ENCODE peak calls at places on chromosomes 5 and 9, in seven cellular contexts. One of them, this sample, is unnamed.

GRCh38 chr5:36029914-36030313 is 36.8 kb downstream of the UGT3A2 start:
- DNase-seq in MM.1S: no peak
- DNase-seq in mammary epithelial cell: no peak
- DNase-seq in uterus: no peak
- DNase-seq in astrocyte: no peak
- DNase-seq in CD8-positive, alpha-beta T cell: no peak
- DNase-seq in A549: no peak
- DNase-seq in this sample: no peak

GRCh38 chr9:134514503-134514902 is 127.1 kb upstream of the COL5A1 start:
- DNase-seq in MM.1S: no peak
- DNase-seq in mammary epithelial cell: no peak
- DNase-seq in uterus: no peak
- DNase-seq in astrocyte: no peak
- DNase-seq in CD8-positive, alpha-beta T cell: no peak
- DNase-seq in A549: no peak
- DNase-seq in this sample: no peak

GRCh38 chr9:109297899-109298298 is 23.0 kb downstream of the EPB41L4B start:
- DNase-seq in MM.1S: no peak
- DNase-seq in mammary epithelial cell: peak; percentile 97
- DNase-seq in uterus: no peak
- DNase-seq in astrocyte: peak; percentile 97
- DNase-seq in CD8-positive, alpha-beta T cell: no peak
- DNase-seq in A549: no peak
- DNase-seq in this sample: no peak

GRCh38 chr5:73763300-73764032 is 137.5 kb downstream of the ARHGEF28 start:
- DNase-seq in MM.1S: no peak
- DNase-seq in mammary epithelial cell: no peak
- DNase-seq in uterus: no peak
- DNase-seq in astrocyte: no peak
- DNase-seq in CD8-positive, alpha-beta T cell: no peak
- DNase-seq in A549: no peak
- DNase-seq in this sample: peak; percentile 83

GRCh38 chr9:16768816-16769215 is 101.7 kb downstream of the BNC2 start:
- DNase-seq in MM.1S: no peak
- DNase-seq in mammary epithelial cell: no peak
- DNase-seq in uterus: no peak
- DNase-seq in astrocyte: no peak
- DNase-seq in CD8-positive, alpha-beta T cell: no peak
- DNase-seq in A549: no peak
- DNase-seq in this sample: no peak

GRCh38 chr9:7145361-7146069 is 387.7 kb downstream of the KDM4C start:
- DNase-seq in MM.1S: no peak
- DNase-seq in mammary epithelial cell: no peak
- DNase-seq in uterus: no peak
- DNase-seq in astrocyte: no peak
- DNase-seq in CD8-positive, alpha-beta T cell: no peak
- DNase-seq in A549: no peak
- DNase-seq in this sample: no peak

GRCh38 chr9:135204177-135204576 is 116.7 kb downstream of the OLFM1 start:
- DNase-seq in MM.1S: no peak
- DNase-seq in mammary epithelial cell: no peak
- DNase-seq in uterus: no peak
- DNase-seq in astrocyte: no peak
- DNase-seq in CD8-positive, alpha-beta T cell: no peak
- DNase-seq in A549: no peak
- DNase-seq in this sample: no peak

GRCh38 chr5:181197326-181197951 is 7.6 kb downstream of the TRIM7 start:
- DNase-seq in MM.1S: no peak
- DNase-seq in mammary epithelial cell: no peak
- DNase-seq in uterus: no peak
- DNase-seq in astrocyte: no peak
- DNase-seq in CD8-positive, alpha-beta T cell: no peak
- DNase-seq in A549: no peak
- DNase-seq in this sample: no peak

GRCh38 chr5:54329731-54330709 is 19.6 kb upstream of the ARL15 start:
- DNase-seq in MM.1S: no peak
- DNase-seq in mammary epithelial cell: peak; percentile 93
- DNase-seq in uterus: no peak
- DNase-seq in astrocyte: peak; percentile 99
- DNase-seq in CD8-positive, alpha-beta T cell: no peak
- DNase-seq in A549: no peak
- DNase-seq in this sample: no peak

GRCh38 chr9:33161589-33162132 is 5.5 kb downstream of the B4GALT1 start:
- DNase-seq in MM.1S: no peak
- DNase-seq in mammary epithelial cell: peak; percentile 78
- DNase-seq in uterus: no peak
- DNase-seq in astrocyte: no peak
- DNase-seq in CD8-positive, alpha-beta T cell: no peak
- DNase-seq in A549: no peak
- DNase-seq in this sample: no peak

GRCh38 chr9:17134396-17134842 is 421 bp upstream of the CNTLN start:
- DNase-seq in MM.1S: no peak
- DNase-seq in mammary epithelial cell: peak; percentile 28
- DNase-seq in uterus: peak; percentile 59
- DNase-seq in astrocyte: peak; percentile 41
- DNase-seq in CD8-positive, alpha-beta T cell: no peak
- DNase-seq in A549: no peak
- DNase-seq in this sample: no peak

GRCh38 chr9:96139592-96140251 is 162.3 kb downstream of the HSD17B3 start:
- DNase-seq in MM.1S: no peak
- DNase-seq in mammary epithelial cell: peak; percentile 5
- DNase-seq in uterus: peak; percentile 32
- DNase-seq in astrocyte: peak; percentile 84
- DNase-seq in CD8-positive, alpha-beta T cell: no peak
- DNase-seq in A549: no peak
- DNase-seq in this sample: peak; percentile 61

GRCh38 chr9:133768371-133768858 is 30.3 kb upstream of the SARDH start:
- DNase-seq in MM.1S: no peak
- DNase-seq in mammary epithelial cell: no peak
- DNase-seq in uterus: no peak
- DNase-seq in astrocyte: no peak
- DNase-seq in CD8-positive, alpha-beta T cell: no peak
- DNase-seq in A549: no peak
- DNase-seq in this sample: peak; percentile 8

GRCh38 chr9:87973791-87974292 is 491 bp downstream of the CDK20 start:
- DNase-seq in MM.1S: no peak
- DNase-seq in mammary epithelial cell: peak; percentile 6
- DNase-seq in uterus: no peak
- DNase-seq in astrocyte: no peak
- DNase-seq in CD8-positive, alpha-beta T cell: no peak
- DNase-seq in A549: no peak
- DNase-seq in this sample: no peak

GRCh38 chr9:109329274-109330258 is 8.7 kb upstream of the EPB41L4B start:
- DNase-seq in MM.1S: no peak
- DNase-seq in mammary epithelial cell: peak; percentile 96
- DNase-seq in uterus: no peak
- DNase-seq in astrocyte: peak; percentile 78
- DNase-seq in CD8-positive, alpha-beta T cell: no peak
- DNase-seq in A549: no peak
- DNase-seq in this sample: peak; percentile 88

GRCh38 chr9:133369419-133369818 is 6.4 kb downstream of the SURF4 start:
- DNase-seq in MM.1S: no peak
- DNase-seq in mammary epithelial cell: no peak
- DNase-seq in uterus: no peak
- DNase-seq in astrocyte: no peak
- DNase-seq in CD8-positive, alpha-beta T cell: no peak
- DNase-seq in A549: no peak
- DNase-seq in this sample: no peak

GRCh38 chr5:163293836-163294235 is 143.6 kb upstream of the CCNG1 start:
- DNase-seq in MM.1S: no peak
- DNase-seq in mammary epithelial cell: no peak
- DNase-seq in uterus: no peak
- DNase-seq in astrocyte: no peak
- DNase-seq in CD8-positive, alpha-beta T cell: no peak
- DNase-seq in A549: no peak
- DNase-seq in this sample: no peak

GRCh38 chr9:130215341-130216119 is 43.3 kb downstream of the NCS1 start:
- DNase-seq in MM.1S: no peak
- DNase-seq in mammary epithelial cell: peak; percentile 35
- DNase-seq in uterus: peak; percentile 68
- DNase-seq in astrocyte: peak; percentile 70
- DNase-seq in CD8-positive, alpha-beta T cell: no peak
- DNase-seq in A549: no peak
- DNase-seq in this sample: no peak

GRCh38 chr5:103422756-103423155 is 139.8 kb downstream of the NUDT12 start:
- DNase-seq in MM.1S: no peak
- DNase-seq in mammary epithelial cell: no peak
- DNase-seq in uterus: no peak
- DNase-seq in astrocyte: no peak
- DNase-seq in CD8-positive, alpha-beta T cell: no peak
- DNase-seq in A549: no peak
- DNase-seq in this sample: no peak

GRCh38 chr9:124300312-124300711 is 42.6 kb downstream of the NEK6 start:
- DNase-seq in MM.1S: no peak
- DNase-seq in mammary epithelial cell: no peak
- DNase-seq in uterus: no peak
- DNase-seq in astrocyte: no peak
- DNase-seq in CD8-positive, alpha-beta T cell: no peak
- DNase-seq in A549: no peak
- DNase-seq in this sample: no peak

GRCh38 chr9:113526231-113526746 is 62.8 kb downstream of the RGS3 start:
- DNase-seq in MM.1S: no peak
- DNase-seq in mammary epithelial cell: no peak
- DNase-seq in uterus: no peak
- DNase-seq in astrocyte: no peak
- DNase-seq in CD8-positive, alpha-beta T cell: no peak
- DNase-seq in A549: no peak
- DNase-seq in this sample: no peak

GRCh38 chr9:134390537-134390936 is 64.3 kb downstream of the RXRA start:
- DNase-seq in MM.1S: no peak
- DNase-seq in mammary epithelial cell: no peak
- DNase-seq in uterus: no peak
- DNase-seq in astrocyte: no peak
- DNase-seq in CD8-positive, alpha-beta T cell: peak; percentile 76
- DNase-seq in A549: no peak
- DNase-seq in this sample: no peak

GRCh38 chr5:130333089-130333488 is 428.8 kb downstream of the CHSY3 start:
- DNase-seq in MM.1S: no peak
- DNase-seq in mammary epithelial cell: peak; percentile 79
- DNase-seq in uterus: no peak
- DNase-seq in astrocyte: peak; percentile 74
- DNase-seq in CD8-positive, alpha-beta T cell: no peak
- DNase-seq in A549: no peak
- DNase-seq in this sample: no peak

GRCh38 chr5:176816791-176817272 is 6.5 kb downstream of the UNC5A start:
- DNase-seq in MM.1S: no peak
- DNase-seq in mammary epithelial cell: no peak
- DNase-seq in uterus: no peak
- DNase-seq in astrocyte: no peak
- DNase-seq in CD8-positive, alpha-beta T cell: no peak
- DNase-seq in A549: no peak
- DNase-seq in this sample: peak; percentile 58

GRCh38 chr5:176152191-176152932 is 85.9 kb upstream of the SIMC1 start:
- DNase-seq in MM.1S: no peak
- DNase-seq in mammary epithelial cell: no peak
- DNase-seq in uterus: no peak
- DNase-seq in astrocyte: peak; percentile 34
- DNase-seq in CD8-positive, alpha-beta T cell: no peak
- DNase-seq in A549: no peak
- DNase-seq in this sample: no peak

GRCh38 chr5:142792012-142792864 is 22.1 kb downstream of the ARHGAP26 start:
- DNase-seq in MM.1S: no peak
- DNase-seq in mammary epithelial cell: no peak
- DNase-seq in uterus: no peak
- DNase-seq in astrocyte: no peak
- DNase-seq in CD8-positive, alpha-beta T cell: no peak
- DNase-seq in A549: no peak
- DNase-seq in this sample: no peak
- TF ChIP-seq CTCF in MM.1S: no peak
- TF ChIP-seq CTCF in mammary epithelial cell: no peak
- TF ChIP-seq CTCF in uterus: no peak
- TF ChIP-seq CTCF in astrocyte: no peak
- TF ChIP-seq CTCF in CD8-positive, alpha-beta T cell: no peak
- TF ChIP-seq CTCF in A549: no peak
- TF ChIP-seq CTCF in this sample: no peak

DNA sequence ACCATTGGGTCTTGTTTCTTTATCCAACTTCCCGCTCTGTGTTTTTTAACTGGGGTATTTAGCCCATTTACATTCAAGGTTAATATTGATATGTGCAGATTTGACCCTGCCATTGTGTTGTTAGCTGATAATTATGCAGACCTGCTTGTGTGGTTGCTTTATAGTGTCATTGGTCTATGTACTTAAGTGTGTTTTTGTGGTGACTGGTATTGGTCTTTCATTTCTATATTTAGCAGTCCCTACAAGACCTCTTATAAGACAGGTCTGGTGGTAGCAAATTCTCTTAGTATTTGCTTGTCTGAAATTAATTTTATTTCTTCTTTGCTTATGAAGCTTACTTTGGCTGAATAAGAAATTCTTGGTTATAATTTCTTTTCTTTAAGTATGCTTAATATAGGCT is 698.1 kb downstream of the DTWD2 start:
- DNase-seq in MM.1S: no peak
- DNase-seq in mammary epithelial cell: no peak
- DNase-seq in uterus: no peak
- DNase-seq in astrocyte: no peak
- DNase-seq in CD8-positive, alpha-beta T cell: no peak
- DNase-seq in A549: no peak
- DNase-seq in this sample: no peak
- H3K9me3 ChIP-seq in MM.1S: no peaks in the 10 kb centered on the region
- H3K9me3 ChIP-seq in mammary epithelial cell: no peaks in the 10 kb centered on the region
- H3K9me3 ChIP-seq in uterus: no peaks in the 10 kb centered on the region
- H3K9me3 ChIP-seq in astrocyte: no peaks in the 10 kb centered on the region
- H3K9me3 ChIP-seq in CD8-positive, alpha-beta T cell: no peaks in the 10 kb centered on the region
- H3K9me3 ChIP-seq in A549: no peaks in the 10 kb centered on the region
- H3K9me3 ChIP-seq in this sample: no peaks in the 10 kb centered on the region

GRCh38 chr5:16618138-16618897 is 1.5 kb upstream of the RETREG1 start:
- DNase-seq in MM.1S: no peak
- DNase-seq in mammary epithelial cell: no peak
- DNase-seq in uterus: no peak
- DNase-seq in astrocyte: no peak
- DNase-seq in CD8-positive, alpha-beta T cell: no peak
- DNase-seq in A549: no peak
- DNase-seq in this sample: no peak

GRCh38 chr5:16619136-16619535 is 2.3 kb upstream of the RETREG1 start:
- DNase-seq in MM.1S: no peak
- DNase-seq in mammary epithelial cell: no peak
- DNase-seq in uterus: no peak
- DNase-seq in astrocyte: no peak
- DNase-seq in CD8-positive, alpha-beta T cell: no peak
- DNase-seq in A549: no peak
- DNase-seq in this sample: no peak

GRCh38 chr5:16615737-16616535 is 861 bp downstream of the RETREG1 start:
- DNase-seq in MM.1S: peak; percentile 13
- DNase-seq in mammary epithelial cell: peak; percentile 22
- DNase-seq in uterus: no peak
- DNase-seq in astrocyte: no peak
- DNase-seq in CD8-positive, alpha-beta T cell: no peak
- DNase-seq in A549: no peak
- DNase-seq in this sample: no peak

GRCh38 chr5:16617272-16617973 is 626 bp upstream of the RETREG1 start:
- DNase-seq in MM.1S: no peak
- DNase-seq in mammary epithelial cell: no peak
- DNase-seq in uterus: no peak
- DNase-seq in astrocyte: no peak
- DNase-seq in CD8-positive, alpha-beta T cell: peak; percentile 66
- DNase-seq in A549: no peak
- DNase-seq in this sample: no peak

GRCh38 chr5:16616536-16617271 is at the start of gene RETREG1:
- DNase-seq in MM.1S: peak; percentile 56
- DNase-seq in mammary epithelial cell: peak; percentile 28
- DNase-seq in uterus: peak; percentile 22
- DNase-seq in astrocyte: peak; percentile 8
- DNase-seq in CD8-positive, alpha-beta T cell: peak; percentile 91
- DNase-seq in A549: peak; percentile 49
- DNase-seq in this sample: peak; percentile 71
- TF ChIP-seq CTCF in MM.1S: no peak
- TF ChIP-seq CTCF in mammary epithelial cell: no peak
- TF ChIP-seq CTCF in uterus: no peak
- TF ChIP-seq CTCF in astrocyte: no peak
- TF ChIP-seq CTCF in CD8-positive, alpha-beta T cell: no peak
- TF ChIP-seq CTCF in A549: no peak
- TF ChIP-seq CTCF in this sample: no peak

GRCh38 chr5:179115307-179115706 is 55.1 kb downstream of the ZNF354C start:
- DNase-seq in MM.1S: no peak
- DNase-seq in mammary epithelial cell: no peak
- DNase-seq in uterus: no peak
- DNase-seq in astrocyte: no peak
- DNase-seq in CD8-positive, alpha-beta T cell: no peak
- DNase-seq in A549: no peak
- DNase-seq in this sample: no peak
- H3K9me3 ChIP-seq in MM.1S: no peaks in the 10 kb centered on the region
- H3K9me3 ChIP-seq in mammary epithelial cell: peaks cover 52% of the 10 kb centered on the region
- H3K9me3 ChIP-seq in uterus: no peaks in the 10 kb centered on the region
- H3K9me3 ChIP-seq in astrocyte: peaks cover 9% of the 10 kb centered on the region
- H3K9me3 ChIP-seq in CD8-positive, alpha-beta T cell: no peaks in the 10 kb centered on the region
- H3K9me3 ChIP-seq in A549: peaks cover 16% of the 10 kb centered on the region
- H3K9me3 ChIP-seq in this sample: no peaks in the 10 kb centered on the region

This sample was measured in BE2C.